ENCODE peak calls at places on chromosomes 1 and 21, in seven cellular contexts. V is GM23248, P is IMR-90, C is MM.1S, A is PC-3, R is kidney, X is Karpas-422. S is an unnamed sample.

GRCh38 chr1:159170639-159171038 is 776 bp upstream of the CADM3 start:
- DNase-seq in V (no peak), P (no peak), C (no peak), A (no peak), R (no peak), X (no peak), S (no peak)

GRCh38 chr1:243435824-243436223 is 180.0 kb downstream of the SDCCAG8 start:
- DNase-seq in V (no peak), P (no peak), C (no peak), A (no peak), R (no peak), X (no peak), S (no peak)

GRCh38 chr21:29073222-29074006 is at the start of gene CCT8:
- DNase-seq in V (peak), P (peak), C (peak), A (peak), R (peak), X (peak), S (peak)

GRCh38 chr1:106502659-106503058 is 553.8 kb upstream of the PRMT6 start:
- DNase-seq in V (no peak), P (no peak), C (no peak), A (no peak), R (no peak), X (no peak), S (no peak)

GRCh38 chr1:110617589-110617988 is 11.4 kb upstream of the KCNA2 start:
- DNase-seq in V (no peak), P (no peak), C (no peak), A (no peak), R (no peak), X (no peak), S (no peak)

GRCh38 chr21:44427241-44428120 is 27.8 kb upstream of the LRRC3 start:
- DNase-seq in V (no peak), P (no peak), C (no peak), A (no peak), R (peak), X (no peak), S (no peak)

GRCh38 chr1:233982827-233983518 is 78.5 kb downstream of the SLC35F3 start:
- DNase-seq in V (no peak), P (no peak), C (no peak), A (no peak), R (no peak), X (no peak), S (no peak)

GRCh38 chr21:35086357-35086756 is 37.3 kb upstream of the RUNX1 start:
- DNase-seq in V (peak), P (peak), C (no peak), A (peak), R (no peak), X (no peak), S (no peak)

DNA sequence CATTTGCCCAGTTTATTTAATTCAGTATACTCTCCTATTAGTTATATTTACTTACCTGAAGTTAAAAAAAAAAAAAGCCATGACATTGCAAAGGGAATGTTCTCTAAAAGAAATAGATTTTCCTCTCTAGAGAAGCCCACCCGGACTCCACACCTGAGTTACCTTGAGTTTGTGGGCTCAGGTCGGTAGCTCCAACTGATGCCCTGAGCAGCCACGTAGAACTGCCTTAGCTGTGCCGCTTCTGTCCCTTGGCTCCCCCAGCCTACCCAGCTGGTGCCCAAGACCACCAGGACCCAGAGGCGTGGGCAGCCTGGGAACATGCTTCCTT is 250 bp downstream of the F5 start:
- DNase-seq in V (no peak), P (no peak), C (no peak), A (no peak), R (no peak), X (no peak), S (no peak)
- H3K4me3 ChIP-seq in V (no peak), P (no peak), C (peak), A (peak), R (peak), X (no peak), S (no peak)

GRCh38 chr1:90000934-90001676 is 6.2 kb downstream of the ZNF326 start:
- DNase-seq in V (no peak), P (no peak), C (peak), A (no peak), R (no peak), X (peak), S (no peak)

GRCh38 chr1:89998306-89998705 is 3.4 kb downstream of the ZNF326 start:
- DNase-seq in V (peak), P (peak), C (no peak), A (no peak), R (no peak), X (no peak), S (no peak)

GRCh38 chr1:89996415-89997110 is 1.7 kb downstream of the ZNF326 start:
- DNase-seq in V (no peak), P (no peak), C (no peak), A (no peak), R (no peak), X (no peak), S (no peak)

GRCh38 chr1:89999628-90000027 is 4.7 kb downstream of the ZNF326 start:
- DNase-seq in V (no peak), P (no peak), C (no peak), A (no peak), R (no peak), X (no peak), S (no peak)

GRCh38 chr1:89999208-89999607 is 4.3 kb downstream of the ZNF326 start:
- DNase-seq in V (peak), P (no peak), C (no peak), A (no peak), R (no peak), X (no peak), S (no peak)
- H3K9ac ChIP-seq in V (no peak), P (no peak), C (no peak), A (no peak), R (no peak), X (no peak), S (no peak)

GRCh38 chr1:209653915-209654351 is 1.7 kb upstream of the LAMB3 start:
- DNase-seq in V (no peak), P (no peak), C (no peak), A (no peak), R (no peak), X (no peak), S (no peak)

GRCh38 chr1:209650454-209650853 is 1.8 kb downstream of the LAMB3 start:
- DNase-seq in V (no peak), P (no peak), C (no peak), A (no peak), R (no peak), X (peak), S (peak)

GRCh38 chr1:209651148-209651547 is 1.1 kb downstream of the LAMB3 start:
- DNase-seq in V (peak), P (peak), C (peak), A (peak), R (peak), X (peak), S (no peak)

GRCh38 chr1:209652873-209653401 is 712 bp upstream of the LAMB3 start:
- DNase-seq in V (no peak), P (peak), C (peak), A (peak), R (peak), X (no peak), S (no peak)

DNA sequence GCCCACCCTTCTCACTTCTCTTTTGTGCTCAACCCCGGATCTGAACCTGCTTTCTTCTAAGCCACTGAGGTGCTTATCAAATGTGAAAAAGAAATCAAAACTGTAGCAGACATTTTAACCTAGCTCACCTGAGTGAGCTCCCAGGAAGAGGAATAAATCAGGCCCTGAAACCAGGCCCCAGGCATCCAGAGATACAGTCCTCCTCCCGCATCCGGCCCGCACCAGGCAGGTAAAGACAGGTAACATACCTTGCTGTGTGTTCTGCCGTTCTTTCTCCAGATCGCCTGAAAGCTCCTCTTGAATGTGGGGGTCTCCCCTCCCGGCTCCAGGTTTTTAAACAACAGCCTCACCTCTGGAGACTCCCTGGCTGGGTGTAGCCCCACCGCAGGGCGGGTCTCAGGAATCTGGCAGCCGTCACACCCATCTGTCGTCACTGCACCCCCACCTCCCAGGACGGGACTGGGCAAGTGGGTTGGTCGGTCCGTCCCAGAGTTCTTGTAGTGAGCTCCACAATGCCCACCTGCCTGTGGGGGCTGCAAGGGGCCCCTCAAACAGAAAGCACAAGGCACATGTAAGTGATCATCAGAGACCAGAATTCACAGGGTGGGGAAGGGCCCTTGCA is at the start of gene LAMB3:
- DNase-seq in V (no peak), P (no peak), C (no peak), A (peak), R (peak), X (no peak), S (no peak)
- H3K4me3 ChIP-seq in V (no peak), P (no peak), C (no peak), A (peak), R (no peak), X (no peak), S (no peak)

DNA sequence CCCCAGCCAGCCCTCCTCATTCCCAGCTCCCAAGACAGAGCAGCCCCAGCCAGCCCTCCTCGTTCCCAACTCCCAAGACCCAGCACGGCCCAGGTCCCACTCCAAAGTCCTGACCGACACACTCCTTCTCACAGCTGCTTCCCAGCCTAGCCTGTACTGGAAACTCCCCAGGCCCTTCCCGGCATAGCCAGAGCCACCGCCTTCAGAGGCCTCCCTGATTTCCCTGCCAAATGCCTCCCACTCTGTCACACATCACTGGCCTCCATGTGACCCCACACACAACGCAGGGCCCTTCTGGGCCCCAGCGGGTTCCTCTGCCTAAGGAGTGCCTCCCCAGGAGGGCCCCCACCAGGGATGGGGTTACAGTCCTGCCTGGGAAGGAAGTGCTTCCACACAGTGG is 2.8 kb downstream of the UBE2J2 start:
- DNase-seq in V (peak), P (peak), C (no peak), A (no peak), R (peak), X (no peak), S (no peak)
- H3K9ac ChIP-seq in V (peak), P (peak), C (no peak), A (no peak), R (no peak), X (peak), S (peak)

S was measured in SK-N-MC.